ENCODE peak calls at places on chromosomes 5 and 9, in seven cellular contexts. One of them, this sample, is unnamed.

GRCh38 chr5:102666164-102666951 is 88.7 kb upstream of the PAM start:
- DNase-seq in astrocyte of the spinal cord: no peak
- DNase-seq in GM12865: no peak
- DNase-seq in adrenal gland: peak
- DNase-seq in heart left ventricle: no peak
- DNase-seq in ovary: peak
- DNase-seq in heart right ventricle: no peak
- DNase-seq in this sample: no peak

GRCh38 chr9:89817186-89817960 is 212.6 kb downstream of the GADD45G start:
- DNase-seq in adrenal gland: peak
- DNase-seq in astrocyte of the spinal cord: no peak
- DNase-seq in ovary: peak
- DNase-seq in heart left ventricle: no peak
- DNase-seq in heart right ventricle: no peak
- DNase-seq in GM12865: no peak
- DNase-seq in this sample: no peak

GRCh38 chr5:83467315-83468044 is 4.1 kb upstream of the VCAN start:
- DNase-seq in ovary: no peak
- DNase-seq in adrenal gland: no peak
- DNase-seq in heart right ventricle: peak
- DNase-seq in GM12865: peak
- DNase-seq in heart left ventricle: peak
- DNase-seq in astrocyte of the spinal cord: peak
- DNase-seq in this sample: no peak

GRCh38 chr9:21392270-21392669 is 7.1 kb upstream of the IFNA2 start:
- DNase-seq in astrocyte of the spinal cord: no peak
- DNase-seq in ovary: no peak
- DNase-seq in heart left ventricle: no peak
- DNase-seq in adrenal gland: no peak
- DNase-seq in GM12865: peak
- DNase-seq in heart right ventricle: no peak
- DNase-seq in this sample: no peak

GRCh38 chr5:149271717-149272558 is at the start of gene AFAP1L1:
- DNase-seq in ovary: peak
- DNase-seq in GM12865: no peak
- DNase-seq in heart right ventricle: peak
- DNase-seq in adrenal gland: peak
- DNase-seq in astrocyte of the spinal cord: peak
- DNase-seq in heart left ventricle: peak
- DNase-seq in this sample: peak

GRCh38 chr5:180389252-180390101 is 36.3 kb upstream of the GFPT2 start:
- DNase-seq in heart right ventricle: no peak
- DNase-seq in GM12865: no peak
- DNase-seq in ovary: no peak
- DNase-seq in heart left ventricle: peak
- DNase-seq in adrenal gland: no peak
- DNase-seq in astrocyte of the spinal cord: no peak
- DNase-seq in this sample: no peak

GRCh38 chr5:146877783-146878470 is 630 bp downstream of the PPP2R2B start:
- DNase-seq in adrenal gland: no peak
- DNase-seq in heart left ventricle: no peak
- DNase-seq in GM12865: no peak
- DNase-seq in ovary: no peak
- DNase-seq in heart right ventricle: peak
- DNase-seq in astrocyte of the spinal cord: peak
- DNase-seq in this sample: peak

GRCh38 chr5:74648835-74649286 is 8.3 kb upstream of the ENC1 start:
- DNase-seq in heart left ventricle: no peak
- DNase-seq in ovary: no peak
- DNase-seq in GM12865: peak
- DNase-seq in heart right ventricle: no peak
- DNase-seq in astrocyte of the spinal cord: peak
- DNase-seq in adrenal gland: peak
- DNase-seq in this sample: no peak

GRCh38 chr5:71910741-71911140 is 191.7 kb downstream of the CARTPT start:
- DNase-seq in adrenal gland: no peak
- DNase-seq in heart left ventricle: no peak
- DNase-seq in GM12865: no peak
- DNase-seq in heart right ventricle: no peak
- DNase-seq in astrocyte of the spinal cord: no peak
- DNase-seq in ovary: no peak
- DNase-seq in this sample: no peak

GRCh38 chr5:76789991-76790571 is 28.7 kb upstream of the F2RL1 start:
- DNase-seq in astrocyte of the spinal cord: peak
- DNase-seq in heart right ventricle: no peak
- DNase-seq in GM12865: no peak
- DNase-seq in heart left ventricle: peak
- DNase-seq in adrenal gland: no peak
- DNase-seq in ovary: no peak
- DNase-seq in this sample: no peak

GRCh38 chr9:96169901-96170300 is 132.1 kb downstream of the HSD17B3 start:
- DNase-seq in GM12865: no peak
- DNase-seq in adrenal gland: no peak
- DNase-seq in heart right ventricle: no peak
- DNase-seq in ovary: no peak
- DNase-seq in heart left ventricle: no peak
- DNase-seq in astrocyte of the spinal cord: no peak
- DNase-seq in this sample: no peak

GRCh38 chr5:80034962-80035821 is at the start of gene THBS4:
- DNase-seq in heart left ventricle: peak
- DNase-seq in astrocyte of the spinal cord: no peak
- DNase-seq in adrenal gland: no peak
- DNase-seq in GM12865: no peak
- DNase-seq in ovary: no peak
- DNase-seq in heart right ventricle: peak
- DNase-seq in this sample: no peak

GRCh38 chr5:33794550-33795300 is 97.1 kb downstream of the ADAMTS12 start:
- DNase-seq in heart right ventricle: no peak
- DNase-seq in adrenal gland: no peak
- DNase-seq in ovary: no peak
- DNase-seq in GM12865: no peak
- DNase-seq in astrocyte of the spinal cord: peak
- DNase-seq in heart left ventricle: no peak
- DNase-seq in this sample: no peak

GRCh38 chr5:102115736-102116135 is 180.3 kb downstream of the SLCO4C1 start:
- DNase-seq in GM12865: no peak
- DNase-seq in heart right ventricle: no peak
- DNase-seq in adrenal gland: no peak
- DNase-seq in ovary: no peak
- DNase-seq in heart left ventricle: no peak
- DNase-seq in astrocyte of the spinal cord: no peak
- DNase-seq in this sample: no peak

GRCh38 chr5:117095322-117095721 is 520.7 kb upstream of the SEMA6A start:
- DNase-seq in GM12865: no peak
- DNase-seq in adrenal gland: no peak
- DNase-seq in astrocyte of the spinal cord: no peak
- DNase-seq in ovary: no peak
- DNase-seq in heart right ventricle: no peak
- DNase-seq in heart left ventricle: no peak
- DNase-seq in this sample: no peak

GRCh38 chr9:117153021-117153420 is 261.8 kb downstream of the ASTN2 start:
- DNase-seq in ovary: no peak
- DNase-seq in heart right ventricle: no peak
- DNase-seq in astrocyte of the spinal cord: peak
- DNase-seq in GM12865: no peak
- DNase-seq in heart left ventricle: no peak
- DNase-seq in adrenal gland: no peak
- DNase-seq in this sample: no peak

GRCh38 chr9:134428559-134428958 is 102.3 kb downstream of the RXRA start:
- DNase-seq in heart left ventricle: no peak
- DNase-seq in heart right ventricle: no peak
- DNase-seq in ovary: no peak
- DNase-seq in GM12865: peak
- DNase-seq in astrocyte of the spinal cord: no peak
- DNase-seq in adrenal gland: no peak
- DNase-seq in this sample: no peak

GRCh38 chr5:634191-634590 is 22.1 kb downstream of the CEP72 start:
- DNase-seq in ovary: no peak
- DNase-seq in heart left ventricle: no peak
- DNase-seq in GM12865: no peak
- DNase-seq in astrocyte of the spinal cord: no peak
- DNase-seq in heart right ventricle: no peak
- DNase-seq in adrenal gland: no peak
- DNase-seq in this sample: no peak

GRCh38 chr9:107895524-107896001 is 406.0 kb upstream of the KLF4 start:
- DNase-seq in heart left ventricle: no peak
- DNase-seq in astrocyte of the spinal cord: no peak
- DNase-seq in ovary: peak
- DNase-seq in heart right ventricle: no peak
- DNase-seq in GM12865: no peak
- DNase-seq in adrenal gland: no peak
- DNase-seq in this sample: no peak

GRCh38 chr5:178286226-178287090 is 53.9 kb upstream of the PHYKPL start:
- DNase-seq in GM12865: no peak
- DNase-seq in adrenal gland: no peak
- DNase-seq in astrocyte of the spinal cord: no peak
- DNase-seq in ovary: no peak
- DNase-seq in heart left ventricle: no peak
- DNase-seq in heart right ventricle: no peak
- DNase-seq in this sample: no peak

GRCh38 chr9:130220351-130220750 is 45.2 kb upstream of the HMCN2 start:
- DNase-seq in heart right ventricle: no peak
- DNase-seq in adrenal gland: no peak
- DNase-seq in astrocyte of the spinal cord: no peak
- DNase-seq in heart left ventricle: peak
- DNase-seq in GM12865: no peak
- DNase-seq in ovary: peak
- DNase-seq in this sample: no peak

GRCh38 chr5:14063117-14063516 is 80.0 kb upstream of the TRIO start:
- DNase-seq in astrocyte of the spinal cord: peak
- DNase-seq in ovary: no peak
- DNase-seq in heart left ventricle: no peak
- DNase-seq in adrenal gland: no peak
- DNase-seq in heart right ventricle: no peak
- DNase-seq in GM12865: no peak
- DNase-seq in this sample: no peak

GRCh38 chr5:66134407-66134843 is 9.7 kb upstream of the SREK1 start:
- DNase-seq in GM12865: no peak
- DNase-seq in astrocyte of the spinal cord: no peak
- DNase-seq in adrenal gland: no peak
- DNase-seq in heart left ventricle: no peak
- DNase-seq in ovary: no peak
- DNase-seq in heart right ventricle: peak
- DNase-seq in this sample: no peak

GRCh38 chr9:96719538-96720315 is 58.2 kb downstream of the ZNF510 start:
- DNase-seq in astrocyte of the spinal cord: no peak
- DNase-seq in heart left ventricle: peak
- DNase-seq in ovary: no peak
- DNase-seq in heart right ventricle: no peak
- DNase-seq in GM12865: no peak
- DNase-seq in adrenal gland: no peak
- DNase-seq in this sample: no peak

GRCh38 chr5:167708449-167708848 is 583.0 kb upstream of the WWC1 start:
- DNase-seq in GM12865: no peak
- DNase-seq in heart left ventricle: peak
- DNase-seq in astrocyte of the spinal cord: no peak
- DNase-seq in ovary: no peak
- DNase-seq in heart right ventricle: no peak
- DNase-seq in adrenal gland: no peak
- DNase-seq in this sample: peak

DNA sequence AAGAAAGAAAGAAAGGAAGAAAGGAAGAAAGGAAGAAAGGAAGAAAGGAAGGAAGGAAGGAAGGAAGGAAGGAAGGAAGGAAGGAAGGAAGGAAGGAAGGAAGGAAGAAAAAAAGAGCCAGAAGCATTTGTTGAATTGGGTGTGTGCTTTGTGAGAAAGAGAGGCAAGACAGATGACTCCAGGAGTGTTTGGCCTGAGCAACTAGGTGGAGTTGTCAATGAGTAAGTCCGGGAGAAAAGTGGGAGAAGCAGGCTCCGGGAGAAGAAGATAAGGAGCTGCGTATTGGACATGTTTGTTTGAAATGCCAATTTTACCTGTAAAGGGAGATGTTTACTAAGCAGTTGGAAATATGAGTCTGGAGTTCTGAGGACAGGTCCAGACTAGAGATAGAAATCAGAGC is 15.1 kb upstream of the GCNT1 start:
- DNase-seq in heart right ventricle: no peak
- DNase-seq in adrenal gland: no peak
- DNase-seq in ovary: no peak
- DNase-seq in heart left ventricle: no peak
- DNase-seq in astrocyte of the spinal cord: no peak
- DNase-seq in GM12865: no peak
- DNase-seq in this sample: no peak
- H3K4me3 ChIP-seq in heart right ventricle: no peak
- H3K4me3 ChIP-seq in adrenal gland: no peak
- H3K4me3 ChIP-seq in ovary: no peak
- H3K4me3 ChIP-seq in heart left ventricle: no peak
- H3K4me3 ChIP-seq in astrocyte of the spinal cord: no peak
- H3K4me3 ChIP-seq in GM12865: no peak
- H3K4me3 ChIP-seq in this sample: no peak

GRCh38 chr9:126164796-126165525 is 161.7 kb upstream of the MVB12B start:
- DNase-seq in heart right ventricle: no peak
- DNase-seq in GM12865: no peak
- DNase-seq in heart left ventricle: no peak
- DNase-seq in adrenal gland: no peak
- DNase-seq in astrocyte of the spinal cord: no peak
- DNase-seq in ovary: no peak
- DNase-seq in this sample: no peak
- TF ChIP-seq CTCF in heart right ventricle: no peak
- TF ChIP-seq CTCF in GM12865: no peak
- TF ChIP-seq CTCF in heart left ventricle: no peak
- TF ChIP-seq CTCF in adrenal gland: no peak
- TF ChIP-seq CTCF in astrocyte of the spinal cord: no peak
- TF ChIP-seq CTCF in ovary: no peak
- TF ChIP-seq CTCF in this sample: no peak

GRCh38 chr9:131888923-131889322 is 149.0 kb upstream of the RAPGEF1 start:
- DNase-seq in astrocyte of the spinal cord: no peak
- DNase-seq in heart left ventricle: no peak
- DNase-seq in adrenal gland: no peak
- DNase-seq in GM12865: no peak
- DNase-seq in ovary: no peak
- DNase-seq in heart right ventricle: no peak
- DNase-seq in this sample: no peak
- H3K4me3 ChIP-seq in astrocyte of the spinal cord: no peak
- H3K4me3 ChIP-seq in heart left ventricle: no peak
- H3K4me3 ChIP-seq in adrenal gland: no peak
- H3K4me3 ChIP-seq in GM12865: no peak
- H3K4me3 ChIP-seq in ovary: no peak
- H3K4me3 ChIP-seq in heart right ventricle: no peak
- H3K4me3 ChIP-seq in this sample: no peak

GRCh38 chr9:19522558-19522957 is 113.7 kb downstream of the ACER2 start:
- DNase-seq in heart left ventricle: no peak
- DNase-seq in ovary: no peak
- DNase-seq in adrenal gland: no peak
- DNase-seq in astrocyte of the spinal cord: no peak
- DNase-seq in GM12865: no peak
- DNase-seq in heart right ventricle: no peak
- DNase-seq in this sample: no peak

GRCh38 chr9:19533373-19533772 is 124.6 kb downstream of the ACER2 start:
- DNase-seq in adrenal gland: no peak
- DNase-seq in GM12865: no peak
- DNase-seq in heart right ventricle: no peak
- DNase-seq in astrocyte of the spinal cord: no peak
- DNase-seq in heart left ventricle: no peak
- DNase-seq in ovary: no peak
- DNase-seq in this sample: no peak

DNA sequence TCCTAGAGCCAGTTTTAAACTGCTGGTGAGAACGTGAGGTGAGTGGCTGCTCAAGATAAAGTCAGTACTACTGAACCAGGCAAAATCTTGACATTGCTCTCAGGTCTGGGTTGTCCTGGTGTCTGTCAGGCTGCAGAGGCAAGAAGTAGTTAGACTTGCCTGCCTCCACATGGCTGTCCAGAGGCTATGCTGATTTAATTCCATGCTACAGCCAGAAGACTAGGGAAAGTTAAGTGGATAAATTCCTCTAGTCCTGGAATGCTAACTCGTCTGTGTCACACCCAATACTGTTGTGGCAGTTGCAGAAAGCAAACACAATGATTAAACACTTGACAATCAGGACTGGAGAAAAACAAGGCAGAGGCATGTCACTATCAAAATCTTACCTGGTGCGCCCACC is 118.9 kb downstream of the ACER2 start:
- DNase-seq in heart left ventricle: no peak
- DNase-seq in ovary: no peak
- DNase-seq in adrenal gland: no peak
- DNase-seq in heart right ventricle: no peak
- DNase-seq in astrocyte of the spinal cord: no peak
- DNase-seq in GM12865: no peak
- DNase-seq in this sample: no peak
- TF ChIP-seq CTCF in heart left ventricle: no peak
- TF ChIP-seq CTCF in ovary: no peak
- TF ChIP-seq CTCF in adrenal gland: no peak
- TF ChIP-seq CTCF in heart right ventricle: no peak
- TF ChIP-seq CTCF in astrocyte of the spinal cord: no peak
- TF ChIP-seq CTCF in GM12865: no peak
- TF ChIP-seq CTCF in this sample: no peak